ENCODE peak calls at places on chromosomes 11 and 22, in nine cellular contexts. V, M, W, K, P, I, E, H and U are unnamed samples.

GRCh38 chr11:14334193-14334592 is 24.8 kb downstream of the RRAS2 start:
- DNase-seq in K (no peak), W (no peak), P (no peak), I (no peak), E (no peak), M (no peak), V (no peak), H (no peak), U (no peak)

GRCh38 chr22:34866501-34867171 is 199.3 kb upstream of the ISX start:
- DNase-seq in I (peak), K (no peak), W (no peak), H (no peak), M (no peak), V (no peak), E (no peak), P (no peak), U (no peak)

GRCh38 chr22:40631925-40632324 is 4.6 kb downstream of the MRTFA start:
- DNase-seq in W (no peak), V (no peak), K (no peak), E (no peak), I (no peak), H (no peak), P (no peak), M (peak), U (no peak)

GRCh38 chr11:67267188-67268035 is 1.1 kb downstream of the GRK2 start:
- DNase-seq in H (no peak), P (no peak), K (no peak), V (no peak), I (no peak), W (peak), M (no peak), E (peak), U (peak)

GRCh38 chr11:106446961-106447360 is 369.5 kb downstream of the AASDHPPT start:
- DNase-seq in V (peak), M (no peak), P (no peak), I (no peak), H (no peak), E (no peak), K (no peak), W (peak), U (no peak)

GRCh38 chr11:128208329-128209220 is 378.8 kb downstream of the ETS1 start:
- DNase-seq in M (no peak), I (peak), K (peak), E (no peak), H (no peak), W (no peak), P (peak), V (peak), U (no peak)

GRCh38 chr11:120929090-120929489 is 94.8 kb upstream of the TBCEL start:
- DNase-seq in E (no peak), H (no peak), V (peak), W (peak), P (no peak), M (no peak), I (no peak), K (no peak), U (no peak)

GRCh38 chr11:94882931-94883330 is 90.4 kb downstream of the CWC15 start:
- DNase-seq in E (no peak), V (no peak), H (no peak), W (no peak), I (no peak), K (no peak), P (no peak), M (no peak), U (no peak)

GRCh38 chr11:62732830-62733229 is 4.5 kb downstream of the TTC9C start:
- DNase-seq in P (no peak), H (no peak), M (no peak), K (no peak), W (no peak), E (peak), V (no peak), I (no peak), U (no peak)

GRCh38 chr11:135073444-135073843 is 661.4 kb upstream of the B3GAT1 start:
- DNase-seq in M (no peak), I (no peak), P (no peak), V (no peak), K (no peak), W (no peak), E (no peak), H (no peak), U (no peak)

GRCh38 chr11:61489833-61490585 is 18.5 kb upstream of the LRRC10B start:
- DNase-seq in M (peak), E (no peak), P (no peak), I (no peak), W (no peak), V (no peak), K (peak), H (no peak), U (no peak)

GRCh38 chr11:28346209-28346608 is 238.0 kb downstream of the METTL15 start:
- DNase-seq in M (no peak), H (no peak), V (no peak), K (no peak), E (no peak), P (no peak), I (no peak), W (no peak), U (no peak)

GRCh38 chr22:46355996-46356471 is 20.5 kb downstream of the TRMU start:
- DNase-seq in I (no peak), H (no peak), E (no peak), W (peak), K (no peak), P (no peak), V (no peak), M (no peak), U (no peak)

GRCh38 chr22:19889951-19890350 is 35.3 kb upstream of the GNB1L start:
- DNase-seq in W (no peak), H (no peak), K (no peak), E (peak), I (no peak), V (no peak), P (no peak), M (no peak), U (no peak)

GRCh38 chr22:45645526-45646414 is 25.9 kb upstream of the ATXN10 start:
- DNase-seq in P (no peak), I (peak), E (peak), V (peak), K (peak), H (peak), M (peak), W (peak), U (peak)

GRCh38 chr11:7665473-7666291 is 7.6 kb downstream of the CYB5R2 start:
- DNase-seq in E (peak), I (peak), H (peak), W (peak), P (peak), K (peak), M (peak), V (no peak), U (peak)

GRCh38 chr11:96162816-96163499 is 180.0 kb downstream of the MAML2 start:
- DNase-seq in V (no peak), H (no peak), P (peak), I (peak), W (no peak), M (no peak), K (peak), E (no peak), U (no peak)

GRCh38 chr11:34495724-34496377 is 17.7 kb downstream of the ELF5 start:
- DNase-seq in H (no peak), E (no peak), K (no peak), V (no peak), W (peak), I (no peak), P (no peak), M (no peak), U (no peak)

GRCh38 chr22:46454910-46455269 is 82.5 kb downstream of the CELSR1 start:
- DNase-seq in H (no peak), W (no peak), V (no peak), P (no peak), K (no peak), M (no peak), E (no peak), I (no peak), U (no peak)

GRCh38 chr22:37420656-37421467 is 6.4 kb downstream of the ELFN2 start:
- DNase-seq in E (no peak), K (no peak), V (no peak), I (no peak), H (no peak), M (no peak), W (no peak), P (no peak), U (no peak)

GRCh38 chr11:104609297-104609696 is 289.0 kb downstream of the CASP12 start:
- DNase-seq in H (peak), M (peak), K (peak), W (peak), V (peak), P (peak), E (peak), I (no peak), U (peak)

GRCh38 chr11:35112056-35112845 is 26.7 kb upstream of the CD44 start:
- DNase-seq in M (no peak), I (no peak), H (no peak), K (no peak), P (no peak), E (no peak), V (no peak), W (no peak), U (no peak)

GRCh38 chr11:126140932-126141291 is 70.5 kb downstream of the RPUSD4 start:
- DNase-seq in I (no peak), E (no peak), V (no peak), K (peak), H (no peak), M (no peak), W (no peak), P (peak), U (no peak)

GRCh38 chr11:16789560-16790483 is 51.4 kb downstream of the C11orf58 start:
- DNase-seq in I (no peak), W (no peak), E (no peak), M (no peak), K (no peak), P (no peak), H (no peak), V (no peak), U (no peak)

GRCh38 chr11:27358306-27358705 is 4.7 kb downstream of the CCDC34 start:
- DNase-seq in V (no peak), M (no peak), K (no peak), W (no peak), P (no peak), E (no peak), H (no peak), I (no peak), U (no peak)

GRCh38 chr11:31816467-31817053 is 5.4 kb upstream of the PAX6 start:
- DNase-seq in I (no peak), K (no peak), V (no peak), M (peak), P (no peak), E (no peak), H (no peak), W (no peak), U (no peak)

GRCh38 chr11:105610796-105611361 is 1.0 kb downstream of the GRIA4 start:
- DNase-seq in M (peak), I (no peak), K (no peak), E (no peak), P (no peak), H (no peak), W (no peak), V (no peak), U (no peak)

GRCh38 chr11:76656087-76656531 is 14.4 kb downstream of the LRRC32 start:
- DNase-seq in I (no peak), M (no peak), K (no peak), H (no peak), V (no peak), E (no peak), P (no peak), W (peak), U (no peak)